ENCODE peak calls at places on chromosomes 16 and 17, in ten cellular contexts. H is H9, D is upper lobe of right lung, K is heart right ventricle, W is thoracic aorta, J is astrocyte, L is breast epithelium, V is tibial nerve, R is K562, S is PC-3. P is an unnamed sample.

GRCh38 chr16:88335150-88335685 is 47.5 kb upstream of the ZNF469 start:
- DNase-seq in K (no peak), H (no peak), R (no peak), J (no peak), S (no peak), W (no peak), L (no peak), D (no peak), V (no peak), P (no peak)

GRCh38 chr17:63474174-63474913 is 2.5 kb upstream of the ACE start:
- DNase-seq in J (peak; percentile 24), H (no peak), K (peak; percentile 55), D (no peak), W (no peak), L (no peak), V (no peak), S (peak; percentile 15), R (peak; percentile 46), P (no peak)

GRCh38 chr16:3589001-3589400 is 11.8 kb upstream of the NLRC3 start:
- DNase-seq in H (no peak), W (no peak), V (no peak), D (no peak), K (no peak), L (no peak), S (no peak), J (no peak), R (no peak), P (no peak)

GRCh38 chr17:19578545-19578944 is 44.9 kb downstream of the SLC47A1 start:
- DNase-seq in S (no peak), R (no peak), L (no peak), W (no peak), D (no peak), K (no peak), J (no peak), H (no peak), V (no peak), P (no peak)

GRCh38 chr16:10182186-10182683 is at the start of gene GRIN2A:
- DNase-seq in K (no peak), H (no peak), J (no peak), S (no peak), D (no peak), L (no peak), W (no peak), V (no peak), R (no peak), P (no peak)

GRCh38 chr17:69287168-69287567 is 39.8 kb downstream of the ABCA5 start:
- DNase-seq in R (no peak), D (no peak), H (no peak), K (no peak), S (peak; percentile 90), L (no peak), W (no peak), V (no peak), J (peak; percentile 6), P (no peak)

GRCh38 chr17:49993423-49994037 is 1.5 kb downstream of the DLX3 start:
- DNase-seq in J (no peak), D (peak; percentile 70), V (no peak), W (no peak), K (no peak), S (peak; percentile 40), R (no peak), L (no peak), H (peak; percentile 86), P (no peak)

GRCh38 chr17:50487213-50488096 is 8.8 kb downstream of the RSAD1 start:
- DNase-seq in L (no peak), R (no peak), W (no peak), J (no peak), D (no peak), V (no peak), K (no peak), S (peak; percentile 90), H (no peak), P (peak; percentile 53)

DNA sequence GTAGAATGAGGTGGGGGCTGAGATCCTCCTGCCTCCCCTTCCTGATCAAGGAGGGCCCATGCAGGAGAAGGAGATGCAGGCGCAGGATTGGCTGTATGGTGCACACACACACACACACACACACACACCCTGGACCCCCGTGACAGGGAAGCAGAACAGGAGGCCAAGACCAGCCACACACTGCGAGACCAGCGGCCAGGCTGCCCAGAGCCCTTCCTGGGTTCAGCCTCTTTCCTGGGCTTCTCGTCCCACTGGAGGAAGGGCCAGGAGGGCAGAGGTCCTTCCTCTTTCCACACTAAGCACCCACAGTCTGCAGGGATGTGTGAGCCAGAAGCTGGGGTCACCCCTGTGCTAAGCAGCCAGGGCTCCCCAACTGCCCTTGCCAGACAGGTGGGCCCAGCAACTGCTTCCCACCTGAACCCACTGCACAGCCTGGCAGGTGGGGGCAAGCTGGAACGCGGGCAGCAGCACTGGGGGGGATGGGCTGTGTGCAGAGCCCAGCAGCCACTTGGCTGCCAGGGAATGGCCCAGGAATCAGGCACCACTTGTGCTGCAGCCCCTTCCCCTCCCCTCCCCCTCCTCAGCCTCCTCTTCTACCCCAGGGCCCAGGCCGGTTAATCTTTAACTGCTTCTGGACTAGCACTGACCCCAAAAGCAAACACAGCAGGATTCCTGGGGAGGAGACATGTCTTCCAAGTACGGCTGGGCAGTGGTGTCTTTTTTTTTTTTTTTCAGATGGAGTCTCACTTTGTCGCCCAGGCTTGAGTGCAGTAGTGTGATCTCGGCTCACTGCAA is 44.6 kb upstream of the SLC38A10 start:
- DNase-seq in V (no peak), H (peak; percentile 78), W (no peak), R (no peak), S (peak; percentile 32), D (peak; percentile 78), K (no peak), J (no peak), L (no peak), P (no peak)
- H3K4me1 ChIP-seq in V (peaks cover 42% of the 10 kb centered on the region), H (no peaks in the 10 kb centered on the region), W (peaks cover 50% of the 10 kb centered on the region), R (peaks cover 78% of the 10 kb centered on the region), S (peaks cover 46% of the 10 kb centered on the region), D (peaks cover 49% of the 10 kb centered on the region), K (peaks cover 37% of the 10 kb centered on the region), J (peaks cover 22% of the 10 kb centered on the region), L (peaks cover 25% of the 10 kb centered on the region), P (peaks cover 62% of the 10 kb centered on the region)

DNA sequence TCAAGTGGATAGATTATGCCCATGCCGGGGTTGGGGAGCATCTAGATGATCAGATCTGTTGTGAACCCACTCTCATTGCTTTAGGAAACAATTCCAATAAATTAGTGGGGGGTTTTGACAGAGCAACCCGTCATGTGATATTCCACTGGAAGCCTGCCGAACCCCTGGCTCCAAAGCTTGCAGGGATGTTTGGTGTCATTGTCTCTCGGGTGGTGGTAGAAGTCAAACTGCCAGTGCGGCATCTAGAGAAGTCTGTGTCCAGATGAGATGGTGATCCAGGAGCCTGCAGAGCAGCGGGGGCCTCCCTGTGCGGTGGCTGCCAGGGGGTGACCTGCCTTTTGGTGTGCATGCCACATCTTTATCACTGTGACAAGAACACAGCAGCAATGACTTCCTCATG is 91.7 kb downstream of the SHISA6 start:
- DNase-seq in H (no peak), V (no peak), R (no peak), W (no peak), D (no peak), L (no peak), J (no peak), S (no peak), K (no peak), P (no peak)
- TF ChIP-seq CTCF in H (no peak), V (no peak), R (no peak), W (no peak), D (no peak), L (no peak), J (no peak), S (no peak), K (no peak), P (no peak)

GRCh38 chr17:78140169-78141051 is 5.8 kb upstream of the C17orf99 start:
- DNase-seq in L (peak; percentile 88), H (peak; percentile 100), D (peak; percentile 99), W (peak; percentile 48), J (peak; percentile 47), V (peak; percentile 88), K (peak; percentile 91), R (peak; percentile 98), S (peak; percentile 100), P (peak; percentile 91)

GRCh38 chr17:78144146-78144719 is 2.0 kb upstream of the C17orf99 start:
- DNase-seq in K (peak; percentile 90), J (peak; percentile 25), D (peak; percentile 91), V (peak; percentile 75), L (peak; percentile 56), W (no peak), R (peak; percentile 59), S (peak; percentile 89), H (no peak), P (peak; percentile 45)

GRCh38 chr17:78143214-78144145 is 2.7 kb upstream of the C17orf99 start:
- DNase-seq in L (no peak), H (no peak), W (no peak), V (no peak), J (no peak), K (no peak), R (no peak), D (no peak), S (no peak), P (no peak)

GRCh38 chr17:78142113-78142861 is 3.9 kb upstream of the C17orf99 start:
- DNase-seq in H (no peak), D (peak; percentile 89), K (no peak), V (no peak), L (peak; percentile 89), J (peak; percentile 49), R (no peak), S (peak; percentile 100), W (no peak), P (no peak)

DNA sequence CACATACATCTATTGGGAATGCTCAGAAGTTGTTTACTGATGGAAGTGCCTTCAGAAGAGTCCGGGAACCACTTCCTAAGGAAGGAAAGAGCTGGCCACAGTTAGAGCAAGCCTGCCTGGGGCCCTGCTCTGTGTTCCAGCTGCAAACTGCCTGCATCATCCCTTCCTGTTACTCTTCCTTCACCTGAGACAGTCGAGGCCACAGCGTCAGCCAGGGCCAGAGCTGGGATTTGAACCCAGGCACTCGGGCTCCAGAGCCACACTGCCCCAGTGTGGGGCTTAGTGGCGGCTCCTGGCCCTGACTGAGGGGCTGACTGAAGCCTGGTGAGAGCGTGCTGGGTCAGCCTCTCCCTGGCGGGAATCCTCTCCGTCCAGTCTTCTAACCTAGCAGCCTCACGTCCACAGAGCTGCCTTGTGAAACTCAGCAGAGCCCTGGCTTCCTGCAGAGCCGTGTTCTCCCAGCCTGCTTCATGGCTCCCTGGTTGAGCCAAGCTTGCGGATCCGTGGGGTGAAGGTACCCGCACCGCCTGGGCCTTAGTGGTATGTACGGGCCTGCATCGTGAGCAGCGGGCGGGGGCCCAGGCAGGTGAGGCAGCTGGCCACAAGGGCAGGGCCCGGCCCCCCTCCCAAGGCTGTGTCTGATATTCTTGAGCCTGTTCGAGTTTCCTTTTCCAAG is 4.6 kb upstream of the C17orf99 start:
- DNase-seq in J (no peak), D (no peak), H (no peak), S (peak; percentile 25), V (no peak), K (no peak), W (no peak), L (no peak), R (no peak), P (no peak)
- H3K27ac ChIP-seq in J (no peak overlapping the region), D (peak overlapping the region; percentile 47), H (no peak overlapping the region), S (peak overlapping the region; percentile 95), V (no peak overlapping the region), K (no peak overlapping the region), W (no peak overlapping the region), L (peak overlapping the region; percentile 79), R (no peak overlapping the region), P (no peak overlapping the region)

DNA sequence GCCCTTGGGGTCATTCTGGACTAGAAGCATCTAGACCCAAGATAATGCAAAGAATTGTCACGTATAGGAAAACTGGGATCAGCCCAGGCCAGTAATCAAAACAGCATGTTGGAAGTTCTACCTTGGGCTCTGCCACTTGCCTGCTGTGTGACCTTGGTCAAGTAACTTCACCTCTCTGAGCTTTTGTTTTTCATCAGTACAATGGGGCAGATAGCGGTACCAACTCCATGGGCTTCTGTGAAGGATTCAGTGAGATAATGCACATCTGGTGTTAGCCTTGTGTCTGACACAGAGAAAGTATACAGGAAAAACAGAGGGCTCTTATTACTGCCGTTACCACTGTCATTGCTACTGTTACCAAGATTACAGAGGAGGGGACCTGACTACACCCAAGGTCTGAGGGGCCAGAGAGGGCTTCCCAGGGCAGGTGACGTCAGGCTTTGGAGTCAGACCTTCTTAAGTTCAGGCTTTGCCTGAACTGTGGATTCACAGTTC is 24.6 kb downstream of the CMIP start:
- DNase-seq in D (no peak), V (no peak), W (no peak), L (no peak), J (no peak), K (no peak), H (no peak), S (no peak), R (peak; percentile 58), P (no peak)
- H3K4me1 ChIP-seq in D (peaks cover 71% of the 10 kb centered on the region), V (peaks cover 67% of the 10 kb centered on the region), W (peaks cover 13% of the 10 kb centered on the region), L (no peaks in the 10 kb centered on the region), J (peaks cover 14% of the 10 kb centered on the region), K (peaks cover 30% of the 10 kb centered on the region), H (peaks cover 3% of the 10 kb centered on the region), S (no peaks in the 10 kb centered on the region), R (peaks cover 48% of the 10 kb centered on the region), P (no peaks in the 10 kb centered on the region)